ENCODE peak calls at places on chromosome 9, in seven cellular contexts. One of them, this sample, is unnamed.
A peak's percentile ranks its signal among the peaks of the same experiment; 100 is the strongest.

GRCh38 chr9:32550046-32550608 is 2.0 kb upstream of the SMIM27 start:
- DNase-seq in epithelial cell of esophagus: peak; percentile 40
- DNase-seq in hepatocyte: peak; percentile 46
- DNase-seq in osteocyte: no peak
- DNase-seq in endothelial cell of umbilical vein: peak; percentile 56
- DNase-seq in NB4: no peak
- DNase-seq in coronary artery: no peak
- DNase-seq in this sample: peak; percentile 45

GRCh38 chr9:34500623-34501267 is 22.0 kb downstream of the ENHO start:
- DNase-seq in NB4: peak; percentile 65
- DNase-seq in endothelial cell of umbilical vein: peak; percentile 46
- DNase-seq in epithelial cell of esophagus: peak; percentile 56
- DNase-seq in coronary artery: no peak
- DNase-seq in hepatocyte: peak; percentile 65
- DNase-seq in osteocyte: no peak
- DNase-seq in this sample: peak; percentile 48

GRCh38 chr9:129341197-129341990 is 163.3 kb upstream of the IER5L start:
- DNase-seq in osteocyte: no peak
- DNase-seq in endothelial cell of umbilical vein: no peak
- DNase-seq in epithelial cell of esophagus: no peak
- DNase-seq in coronary artery: no peak
- DNase-seq in hepatocyte: no peak
- DNase-seq in NB4: no peak
- DNase-seq in this sample: no peak

GRCh38 chr9:109182940-109183798 is 16.1 kb upstream of the FRRS1L start:
- DNase-seq in epithelial cell of esophagus: peak; percentile 51
- DNase-seq in osteocyte: no peak
- DNase-seq in hepatocyte: peak; percentile 48
- DNase-seq in NB4: peak; percentile 26
- DNase-seq in coronary artery: no peak
- DNase-seq in endothelial cell of umbilical vein: peak; percentile 29
- DNase-seq in this sample: peak; percentile 30

GRCh38 chr9:116421006-116421538 is 266.0 kb upstream of the TRIM32 start:
- DNase-seq in endothelial cell of umbilical vein: no peak
- DNase-seq in coronary artery: no peak
- DNase-seq in osteocyte: no peak
- DNase-seq in NB4: no peak
- DNase-seq in hepatocyte: no peak
- DNase-seq in epithelial cell of esophagus: peak; percentile 95
- DNase-seq in this sample: peak; percentile 46

GRCh38 chr9:96604005-96604320 is 15.7 kb downstream of the CDC14B start:
- DNase-seq in epithelial cell of esophagus: no peak
- DNase-seq in hepatocyte: no peak
- DNase-seq in osteocyte: no peak
- DNase-seq in NB4: no peak
- DNase-seq in coronary artery: no peak
- DNase-seq in endothelial cell of umbilical vein: no peak
- DNase-seq in this sample: no peak

GRCh38 chr9:38301376-38302106 is 91.0 kb upstream of the ALDH1B1 start:
- DNase-seq in epithelial cell of esophagus: no peak
- DNase-seq in endothelial cell of umbilical vein: no peak
- DNase-seq in osteocyte: peak; percentile 66
- DNase-seq in NB4: no peak
- DNase-seq in hepatocyte: no peak
- DNase-seq in coronary artery: no peak
- DNase-seq in this sample: no peak

GRCh38 chr9:124770359-124771020 is 621 bp downstream of the NR6A1 start:
- DNase-seq in osteocyte: peak; percentile 70
- DNase-seq in epithelial cell of esophagus: no peak
- DNase-seq in hepatocyte: peak; percentile 63
- DNase-seq in coronary artery: no peak
- DNase-seq in NB4: peak; percentile 59
- DNase-seq in endothelial cell of umbilical vein: no peak
- DNase-seq in this sample: no peak

GRCh38 chr9:128901822-128902221 is 19.0 kb upstream of the PHYHD1 start:
- DNase-seq in NB4: no peak
- DNase-seq in osteocyte: no peak
- DNase-seq in hepatocyte: no peak
- DNase-seq in epithelial cell of esophagus: no peak
- DNase-seq in endothelial cell of umbilical vein: no peak
- DNase-seq in coronary artery: no peak
- DNase-seq in this sample: no peak

GRCh38 chr9:113131689-113132151 is 19.1 kb upstream of the SLC31A2 start:
- DNase-seq in hepatocyte: peak; percentile 59
- DNase-seq in osteocyte: no peak
- DNase-seq in endothelial cell of umbilical vein: peak; percentile 28
- DNase-seq in NB4: peak; percentile 58
- DNase-seq in coronary artery: no peak
- DNase-seq in epithelial cell of esophagus: peak; percentile 56
- DNase-seq in this sample: peak; percentile 59

GRCh38 chr9:107213561-107214028 is 69.5 kb upstream of the RAD23B start:
- DNase-seq in coronary artery: no peak
- DNase-seq in osteocyte: no peak
- DNase-seq in NB4: peak; percentile 83
- DNase-seq in endothelial cell of umbilical vein: peak; percentile 50
- DNase-seq in epithelial cell of esophagus: peak; percentile 92
- DNase-seq in hepatocyte: peak; percentile 55
- DNase-seq in this sample: peak; percentile 91

GRCh38 chr9:92590386-92590785 is 54.6 kb upstream of the ECM2 start:
- DNase-seq in hepatocyte: peak; percentile 35
- DNase-seq in coronary artery: peak; percentile 84
- DNase-seq in epithelial cell of esophagus: peak; percentile 22
- DNase-seq in endothelial cell of umbilical vein: peak; percentile 92
- DNase-seq in osteocyte: no peak
- DNase-seq in NB4: peak; percentile 22
- DNase-seq in this sample: peak; percentile 83

GRCh38 chr9:93585695-93586094 is 9.3 kb downstream of the PHF2 start:
- DNase-seq in epithelial cell of esophagus: no peak
- DNase-seq in hepatocyte: no peak
- DNase-seq in endothelial cell of umbilical vein: no peak
- DNase-seq in coronary artery: peak; percentile 53
- DNase-seq in NB4: no peak
- DNase-seq in osteocyte: no peak
- DNase-seq in this sample: no peak

GRCh38 chr9:137303031-137303892 is 1.2 kb upstream of the NRARP start:
- DNase-seq in coronary artery: no peak
- DNase-seq in NB4: peak; percentile 62
- DNase-seq in hepatocyte: peak; percentile 50
- DNase-seq in osteocyte: no peak
- DNase-seq in epithelial cell of esophagus: peak; percentile 78
- DNase-seq in endothelial cell of umbilical vein: no peak
- DNase-seq in this sample: no peak
- TF ChIP-seq CTCF in coronary artery: no peak
- TF ChIP-seq CTCF in NB4: no peak
- TF ChIP-seq CTCF in hepatocyte: no peak
- TF ChIP-seq CTCF in osteocyte: no peak
- TF ChIP-seq CTCF in epithelial cell of esophagus: no peak
- TF ChIP-seq CTCF in endothelial cell of umbilical vein: no peak
- TF ChIP-seq CTCF in this sample: no peak

DNA sequence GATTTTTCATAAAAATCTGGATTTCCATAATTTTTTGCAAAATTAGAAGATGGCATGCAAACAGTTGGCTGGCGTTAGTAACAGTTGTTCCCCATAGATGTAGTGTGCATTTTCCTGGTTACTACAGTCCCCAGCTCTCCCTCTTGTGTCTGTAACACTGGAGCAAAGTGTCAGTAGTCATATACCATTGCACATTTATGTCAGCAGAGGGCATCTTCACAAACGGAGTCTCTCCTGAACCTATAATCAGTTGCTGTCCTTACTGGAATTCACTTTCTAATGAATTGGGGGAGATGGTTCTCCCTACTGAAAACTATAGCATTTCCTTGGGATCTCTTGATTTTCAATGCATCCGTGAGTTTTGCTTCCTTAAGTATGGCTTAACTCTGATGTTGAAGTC is 44.7 kb upstream of the DMAC1 start:
- DNase-seq in coronary artery: no peak
- DNase-seq in hepatocyte: peak; percentile 30
- DNase-seq in endothelial cell of umbilical vein: peak; percentile 27
- DNase-seq in NB4: peak; percentile 70
- DNase-seq in osteocyte: no peak
- DNase-seq in epithelial cell of esophagus: peak; percentile 41
- DNase-seq in this sample: peak; percentile 7
- TF ChIP-seq CTCF in coronary artery: no peak
- TF ChIP-seq CTCF in hepatocyte: peak; percentile 46
- TF ChIP-seq CTCF in endothelial cell of umbilical vein: no peak
- TF ChIP-seq CTCF in NB4: peak; percentile 69
- TF ChIP-seq CTCF in osteocyte: peak; percentile 24
- TF ChIP-seq CTCF in epithelial cell of esophagus: peak; percentile 53
- TF ChIP-seq CTCF in this sample: peak; percentile 12

GRCh38 chr9:2017209-2017458 is 2.0 kb downstream of the SMARCA2 start:
- DNase-seq in epithelial cell of esophagus: no peak
- DNase-seq in hepatocyte: no peak
- DNase-seq in coronary artery: no peak
- DNase-seq in endothelial cell of umbilical vein: peak; percentile 79
- DNase-seq in osteocyte: no peak
- DNase-seq in NB4: no peak
- DNase-seq in this sample: no peak
- TF ChIP-seq CTCF in epithelial cell of esophagus: no peak
- TF ChIP-seq CTCF in hepatocyte: no peak
- TF ChIP-seq CTCF in coronary artery: no peak
- TF ChIP-seq CTCF in endothelial cell of umbilical vein: no peak
- TF ChIP-seq CTCF in osteocyte: no peak
- TF ChIP-seq CTCF in NB4: no peak
- TF ChIP-seq CTCF in this sample: no peak

GRCh38 chr9:27353405-27354229 is 56.7 kb upstream of the EQTN start:
- DNase-seq in epithelial cell of esophagus: peak; percentile 10
- DNase-seq in NB4: no peak
- DNase-seq in endothelial cell of umbilical vein: no peak
- DNase-seq in osteocyte: no peak
- DNase-seq in coronary artery: peak; percentile 85
- DNase-seq in hepatocyte: no peak
- DNase-seq in this sample: no peak
- TF ChIP-seq CTCF in epithelial cell of esophagus: peak; percentile 10
- TF ChIP-seq CTCF in NB4: no peak
- TF ChIP-seq CTCF in endothelial cell of umbilical vein: no peak
- TF ChIP-seq CTCF in osteocyte: no peak
- TF ChIP-seq CTCF in coronary artery: no peak
- TF ChIP-seq CTCF in hepatocyte: no peak
- TF ChIP-seq CTCF in this sample: no peak

GRCh38 chr9:1042466-1042865 is 7.7 kb upstream of the DMRT2 start:
- DNase-seq in endothelial cell of umbilical vein: no peak
- DNase-seq in osteocyte: no peak
- DNase-seq in epithelial cell of esophagus: peak; percentile 40
- DNase-seq in coronary artery: no peak
- DNase-seq in NB4: no peak
- DNase-seq in hepatocyte: no peak
- DNase-seq in this sample: no peak
- TF ChIP-seq CTCF in endothelial cell of umbilical vein: peak; percentile 7
- TF ChIP-seq CTCF in osteocyte: peak; percentile 26
- TF ChIP-seq CTCF in epithelial cell of esophagus: peak; percentile 8
- TF ChIP-seq CTCF in coronary artery: no peak
- TF ChIP-seq CTCF in NB4: no peak
- TF ChIP-seq CTCF in hepatocyte: no peak
- TF ChIP-seq CTCF in this sample: no peak

DNA sequence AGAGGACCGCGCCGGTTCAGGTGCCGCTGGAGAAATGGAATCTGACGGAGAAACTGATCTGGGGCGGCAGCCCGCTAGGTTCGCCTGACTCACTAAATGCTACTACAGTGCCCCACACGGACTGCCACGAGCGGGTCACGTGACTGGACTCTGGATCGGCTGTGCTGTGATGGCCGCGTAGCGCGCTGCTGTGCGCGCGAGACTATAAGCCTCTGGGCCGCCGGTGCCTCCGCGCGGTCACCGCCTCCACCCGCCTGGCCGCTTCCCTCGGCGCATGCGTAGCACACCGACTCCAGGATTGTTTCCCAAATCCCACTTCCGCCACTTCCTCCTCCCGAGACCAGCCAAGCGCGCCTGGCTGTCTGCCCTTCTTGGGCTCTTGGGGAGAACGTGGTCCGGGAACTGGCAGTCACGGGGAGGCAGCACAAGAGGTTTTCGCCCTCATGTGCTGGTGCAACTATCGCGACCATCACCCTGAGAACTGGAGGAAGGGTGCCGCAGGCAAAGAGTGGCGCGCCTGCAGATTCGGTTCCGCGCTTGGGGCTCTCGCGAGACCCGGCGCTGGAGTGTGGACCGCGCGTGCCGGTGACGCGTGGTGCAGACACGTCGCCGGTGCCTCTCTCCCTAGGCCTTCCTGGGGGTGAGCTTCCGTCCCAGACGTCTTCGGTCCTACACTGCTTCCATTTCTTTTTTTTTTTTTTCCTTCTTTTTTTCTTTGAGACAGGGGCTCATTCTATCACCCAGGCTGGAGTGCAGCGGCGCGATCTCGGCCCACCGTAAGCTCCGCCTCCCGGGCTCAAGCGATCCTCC is 35.8 kb upstream of the GLDC start:
- DNase-seq in hepatocyte: peak; percentile 100
- DNase-seq in osteocyte: peak; percentile 99
- DNase-seq in NB4: peak; percentile 100
- DNase-seq in epithelial cell of esophagus: peak; percentile 99
- DNase-seq in endothelial cell of umbilical vein: peak; percentile 99
- DNase-seq in coronary artery: peak; percentile 97
- DNase-seq in this sample: peak; percentile 98
- TF ChIP-seq CTCF in hepatocyte: no peak
- TF ChIP-seq CTCF in osteocyte: no peak
- TF ChIP-seq CTCF in NB4: no peak
- TF ChIP-seq CTCF in epithelial cell of esophagus: no peak
- TF ChIP-seq CTCF in endothelial cell of umbilical vein: no peak
- TF ChIP-seq CTCF in coronary artery: no peak
- TF ChIP-seq CTCF in this sample: no peak